ENCODE peak calls at places on chromosomes 16 and 17, in four cellular contexts. One of them, this sample, is unnamed.

GRCh38 chr17:36755586-36755985 is 154.2 kb downstream of the MRM1 start:
- DNase-seq in tibial artery: no peak
- DNase-seq in mesothelial cell of epicardium: no peak
- DNase-seq in CD8-positive, alpha-beta T cell: peak
- DNase-seq in this sample: peak

GRCh38 chr16:74868501-74868900 is 93.9 kb upstream of the FA2H start:
- DNase-seq in CD8-positive, alpha-beta T cell: no peak
- DNase-seq in tibial artery: no peak
- DNase-seq in mesothelial cell of epicardium: no peak
- DNase-seq in this sample: peak

GRCh38 chr16:86387461-86388440 is 122.6 kb upstream of the FOXF1 start:
- DNase-seq in mesothelial cell of epicardium: no peak
- DNase-seq in tibial artery: no peak
- DNase-seq in CD8-positive, alpha-beta T cell: no peak
- DNase-seq in this sample: no peak

GRCh38 chr17:78933959-78934568 is 8.9 kb upstream of the TIMP2 start:
- DNase-seq in CD8-positive, alpha-beta T cell: no peak
- DNase-seq in tibial artery: peak
- DNase-seq in mesothelial cell of epicardium: peak
- DNase-seq in this sample: no peak

GRCh38 chr16:19837331-19837943 is 47.2 kb downstream of the GPRC5B start:
- DNase-seq in CD8-positive, alpha-beta T cell: no peak
- DNase-seq in tibial artery: no peak
- DNase-seq in mesothelial cell of epicardium: no peak
- DNase-seq in this sample: no peak

GRCh38 chr17:4314179-4314578 is 50.4 kb upstream of the ANKFY1 start:
- DNase-seq in mesothelial cell of epicardium: no peak
- DNase-seq in CD8-positive, alpha-beta T cell: no peak
- DNase-seq in tibial artery: no peak
- DNase-seq in this sample: no peak

GRCh38 chr17:69434164-69434579 is 19.7 kb downstream of the MAP2K6 start:
- DNase-seq in CD8-positive, alpha-beta T cell: no peak
- DNase-seq in tibial artery: peak
- DNase-seq in mesothelial cell of epicardium: no peak
- DNase-seq in this sample: no peak

GRCh38 chr17:73999246-73999645 is 204.2 kb upstream of the RPL38 start:
- DNase-seq in mesothelial cell of epicardium: no peak
- DNase-seq in CD8-positive, alpha-beta T cell: no peak
- DNase-seq in tibial artery: no peak
- DNase-seq in this sample: no peak

GRCh38 chr16:68636064-68636551 is 9.0 kb upstream of the CDH3 start:
- DNase-seq in mesothelial cell of epicardium: no peak
- DNase-seq in tibial artery: no peak
- DNase-seq in CD8-positive, alpha-beta T cell: no peak
- DNase-seq in this sample: no peak

GRCh38 chr17:1399366-1399678 is 700 bp downstream of the YWHAE start:
- DNase-seq in mesothelial cell of epicardium: peak
- DNase-seq in CD8-positive, alpha-beta T cell: no peak
- DNase-seq in tibial artery: peak
- DNase-seq in this sample: no peak

GRCh38 chr16:75002474-75002873 is 3.6 kb downstream of the ZNRF1 start:
- DNase-seq in CD8-positive, alpha-beta T cell: no peak
- DNase-seq in mesothelial cell of epicardium: no peak
- DNase-seq in tibial artery: no peak
- DNase-seq in this sample: no peak

GRCh38 chr16:55872130-55872529 is 3.0 kb downstream of the CES5A start:
- DNase-seq in CD8-positive, alpha-beta T cell: no peak
- DNase-seq in tibial artery: no peak
- DNase-seq in mesothelial cell of epicardium: no peak
- DNase-seq in this sample: no peak

GRCh38 chr17:39404542-39405378 is 3.3 kb upstream of the FBXL20 start:
- DNase-seq in CD8-positive, alpha-beta T cell: no peak
- DNase-seq in mesothelial cell of epicardium: no peak
- DNase-seq in tibial artery: no peak
- DNase-seq in this sample: no peak

GRCh38 chr17:7241783-7242716 is at the start of gene GABARAP:
- DNase-seq in mesothelial cell of epicardium: peak
- DNase-seq in tibial artery: peak
- DNase-seq in CD8-positive, alpha-beta T cell: peak
- DNase-seq in this sample: peak

GRCh38 chr16:9134739-9135138 is 43.3 kb downstream of the HAPSTR1 start:
- DNase-seq in CD8-positive, alpha-beta T cell: peak
- DNase-seq in tibial artery: no peak
- DNase-seq in mesothelial cell of epicardium: no peak
- DNase-seq in this sample: peak

GRCh38 chr17:43766413-43767052 is 7.9 kb upstream of the SOST start:
- DNase-seq in mesothelial cell of epicardium: no peak
- DNase-seq in CD8-positive, alpha-beta T cell: peak
- DNase-seq in tibial artery: peak
- DNase-seq in this sample: peak

GRCh38 chr16:55760665-55761035 is 72.2 kb downstream of the CES1 start:
- DNase-seq in mesothelial cell of epicardium: no peak
- DNase-seq in CD8-positive, alpha-beta T cell: no peak
- DNase-seq in tibial artery: no peak
- DNase-seq in this sample: peak

GRCh38 chr16:87303962-87304521 is 13.2 kb downstream of the C16orf95 start:
- DNase-seq in CD8-positive, alpha-beta T cell: no peak
- DNase-seq in tibial artery: no peak
- DNase-seq in mesothelial cell of epicardium: no peak
- DNase-seq in this sample: no peak

GRCh38 chr16:58652741-58653140 is 23.1 kb upstream of the CNOT1 start:
- DNase-seq in mesothelial cell of epicardium: no peak
- DNase-seq in tibial artery: no peak
- DNase-seq in CD8-positive, alpha-beta T cell: no peak
- DNase-seq in this sample: no peak

DNA sequence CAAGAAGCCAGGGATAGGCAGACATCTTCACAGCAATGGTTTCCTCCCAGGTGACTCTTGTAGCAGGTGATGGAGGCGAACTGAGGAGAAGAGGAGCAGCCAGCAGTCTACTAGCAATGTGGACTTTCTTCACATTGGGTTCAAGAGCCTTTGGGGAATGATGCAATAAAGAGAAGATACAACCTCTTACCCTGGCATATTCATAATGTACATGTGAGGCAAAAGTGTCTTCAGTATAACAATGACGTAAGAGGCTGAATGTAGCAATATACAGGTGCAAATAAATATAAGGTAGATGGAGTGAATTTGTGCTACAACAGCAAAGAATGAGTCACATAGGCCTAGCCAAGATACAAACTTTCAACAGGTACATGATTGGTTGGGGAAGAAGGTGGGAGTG is 70.9 kb upstream of the SOX9 start:
- DNase-seq in CD8-positive, alpha-beta T cell: no peak
- DNase-seq in tibial artery: no peak
- DNase-seq in mesothelial cell of epicardium: no peak
- DNase-seq in this sample: no peak
- TF ChIP-seq CTCF in CD8-positive, alpha-beta T cell: no peak
- TF ChIP-seq CTCF in tibial artery: no peak
- TF ChIP-seq CTCF in mesothelial cell of epicardium: no peak
- TF ChIP-seq CTCF in this sample: no peak

GRCh38 chr17:65194670-65195334 is 57.6 kb downstream of the RGS9 start:
- DNase-seq in mesothelial cell of epicardium: no peak
- DNase-seq in CD8-positive, alpha-beta T cell: no peak
- DNase-seq in tibial artery: no peak
- DNase-seq in this sample: no peak
- TF ChIP-seq CTCF in mesothelial cell of epicardium: no peak
- TF ChIP-seq CTCF in CD8-positive, alpha-beta T cell: no peak
- TF ChIP-seq CTCF in tibial artery: no peak
- TF ChIP-seq CTCF in this sample: no peak

DNA sequence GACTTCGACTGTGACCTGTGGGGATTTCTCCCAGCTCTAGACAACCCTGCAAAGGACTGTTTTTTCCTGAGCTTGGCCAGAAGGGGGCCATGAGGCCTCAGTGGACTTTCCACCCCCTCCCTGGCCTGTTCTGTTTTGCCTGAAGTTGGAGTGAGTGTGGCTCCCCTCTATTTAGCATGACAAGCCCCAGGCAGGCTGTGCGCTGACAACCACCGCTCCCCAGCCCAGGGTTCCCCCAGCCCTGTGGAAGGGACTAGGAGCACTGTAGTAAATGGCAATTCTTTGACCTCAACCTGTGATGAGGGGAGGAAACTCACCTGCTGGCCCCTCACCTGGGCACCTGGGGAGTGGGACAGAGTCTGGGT is 19.3 kb downstream of the NGFR start:
- DNase-seq in mesothelial cell of epicardium: no peak
- DNase-seq in CD8-positive, alpha-beta T cell: no peak
- DNase-seq in tibial artery: no peak
- DNase-seq in this sample: no peak
- TF ChIP-seq CTCF in mesothelial cell of epicardium: peak
- TF ChIP-seq CTCF in CD8-positive, alpha-beta T cell: no peak
- TF ChIP-seq CTCF in tibial artery: no peak
- TF ChIP-seq CTCF in this sample: no peak

GRCh38 chr17:61405686-61406542 is 6.3 kb downstream of the TBX2 start:
- DNase-seq in mesothelial cell of epicardium: no peak
- DNase-seq in CD8-positive, alpha-beta T cell: no peak
- DNase-seq in tibial artery: peak
- DNase-seq in this sample: no peak

GRCh38 chr17:61406543-61406845 is 6.9 kb downstream of the TBX2 start:
- DNase-seq in tibial artery: no peak
- DNase-seq in mesothelial cell of epicardium: no peak
- DNase-seq in CD8-positive, alpha-beta T cell: no peak
- DNase-seq in this sample: no peak

GRCh38 chr17:61406871-61407210 is 7.2 kb downstream of the TBX2 start:
- DNase-seq in tibial artery: no peak
- DNase-seq in mesothelial cell of epicardium: no peak
- DNase-seq in CD8-positive, alpha-beta T cell: no peak
- DNase-seq in this sample: no peak

GRCh38 chr17:61408151-61409041 is 8.8 kb downstream of the TBX2 start:
- DNase-seq in tibial artery: peak
- DNase-seq in mesothelial cell of epicardium: no peak
- DNase-seq in CD8-positive, alpha-beta T cell: no peak
- DNase-seq in this sample: peak

GRCh38 chr17:61407211-61407911 is 7.7 kb downstream of the TBX2 start:
- DNase-seq in mesothelial cell of epicardium: no peak
- DNase-seq in tibial artery: peak
- DNase-seq in CD8-positive, alpha-beta T cell: no peak
- DNase-seq in this sample: peak
- TF ChIP-seq CTCF in mesothelial cell of epicardium: no peak
- TF ChIP-seq CTCF in tibial artery: no peak
- TF ChIP-seq CTCF in CD8-positive, alpha-beta T cell: no peak
- TF ChIP-seq CTCF in this sample: no peak

GRCh38 chr16:84924339-84925091 is 86.8 kb downstream of the ZDHHC7 start:
- DNase-seq in mesothelial cell of epicardium: no peak
- DNase-seq in CD8-positive, alpha-beta T cell: no peak
- DNase-seq in tibial artery: no peak
- DNase-seq in this sample: no peak

GRCh38 chr16:84925773-84926372 is 85.5 kb downstream of the ZDHHC7 start:
- DNase-seq in tibial artery: peak
- DNase-seq in mesothelial cell of epicardium: no peak
- DNase-seq in CD8-positive, alpha-beta T cell: no peak
- DNase-seq in this sample: no peak

GRCh38 chr16:84926462-84926861 is 84.9 kb downstream of the ZDHHC7 start:
- DNase-seq in mesothelial cell of epicardium: no peak
- DNase-seq in CD8-positive, alpha-beta T cell: no peak
- DNase-seq in tibial artery: no peak
- DNase-seq in this sample: no peak

GRCh38 chr16:84927621-84928591 is 83.4 kb downstream of the ZDHHC7 start:
- DNase-seq in CD8-positive, alpha-beta T cell: no peak
- DNase-seq in mesothelial cell of epicardium: no peak
- DNase-seq in tibial artery: peak
- DNase-seq in this sample: no peak

DNA sequence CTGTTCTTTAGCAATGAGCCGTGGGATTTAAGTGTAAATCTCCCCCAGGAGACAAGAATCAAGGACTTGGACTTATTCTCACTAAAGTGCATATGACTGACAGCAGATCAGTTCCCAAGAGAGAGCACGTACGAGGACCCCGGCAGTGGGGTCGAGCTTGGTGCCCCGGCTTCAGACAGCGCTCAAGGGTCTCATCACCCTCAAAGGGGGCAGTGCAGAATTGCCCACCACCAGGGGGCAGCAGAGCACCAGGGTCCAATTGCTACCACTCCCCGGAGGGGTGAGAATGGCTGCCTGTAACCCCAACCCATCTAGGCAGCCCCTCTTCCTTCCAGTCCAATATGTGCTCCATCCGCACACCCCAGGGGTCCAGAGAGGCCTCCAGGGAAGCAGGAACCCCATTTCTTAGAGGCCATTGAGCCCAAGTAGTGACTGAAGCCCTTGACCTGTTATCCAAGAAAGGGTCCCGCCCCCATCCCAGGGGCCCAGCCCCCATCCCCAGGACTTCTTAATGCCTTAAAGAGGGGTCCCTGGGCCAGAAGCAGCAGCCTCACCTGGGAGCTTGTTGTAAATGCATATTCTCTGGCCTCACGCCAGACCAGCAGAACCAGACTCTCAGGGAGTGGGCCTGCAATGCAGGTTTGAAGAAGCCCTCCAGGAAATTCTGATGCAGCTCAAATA is 86.1 kb downstream of the ZDHHC7 start:
- DNase-seq in CD8-positive, alpha-beta T cell: peak
- DNase-seq in tibial artery: no peak
- DNase-seq in mesothelial cell of epicardium: no peak
- DNase-seq in this sample: peak
- TF ChIP-seq CTCF in CD8-positive, alpha-beta T cell: peak
- TF ChIP-seq CTCF in tibial artery: peak
- TF ChIP-seq CTCF in mesothelial cell of epicardium: peak
- TF ChIP-seq CTCF in this sample: peak

GRCh38 chr16:65702707-65703402 is 581.0 kb upstream of the CDH11 start:
- DNase-seq in tibial artery: no peak
- DNase-seq in mesothelial cell of epicardium: no peak
- DNase-seq in CD8-positive, alpha-beta T cell: no peak
- DNase-seq in this sample: no peak

GRCh38 chr16:65700599-65700998 is 578.7 kb upstream of the CDH11 start:
- DNase-seq in CD8-positive, alpha-beta T cell: no peak
- DNase-seq in tibial artery: no peak
- DNase-seq in mesothelial cell of epicardium: no peak
- DNase-seq in this sample: no peak

GRCh38 chr16:65698943-65699342 is 577.1 kb upstream of the CDH11 start:
- DNase-seq in tibial artery: no peak
- DNase-seq in CD8-positive, alpha-beta T cell: no peak
- DNase-seq in mesothelial cell of epicardium: no peak
- DNase-seq in this sample: no peak

GRCh38 chr16:65710107-65710506 is 588.2 kb upstream of the CDH11 start:
- DNase-seq in CD8-positive, alpha-beta T cell: no peak
- DNase-seq in mesothelial cell of epicardium: no peak
- DNase-seq in tibial artery: no peak
- DNase-seq in this sample: no peak

GRCh38 chr16:65704866-65705265 is 583.0 kb upstream of the CDH11 start:
- DNase-seq in CD8-positive, alpha-beta T cell: no peak
- DNase-seq in mesothelial cell of epicardium: no peak
- DNase-seq in tibial artery: no peak
- DNase-seq in this sample: peak
- TF ChIP-seq CTCF in CD8-positive, alpha-beta T cell: no peak
- TF ChIP-seq CTCF in mesothelial cell of epicardium: no peak
- TF ChIP-seq CTCF in tibial artery: no peak
- TF ChIP-seq CTCF in this sample: peak

GRCh38 chr17:31541559-31541958 is 150.1 kb downstream of the RAB11FIP4 start:
- DNase-seq in tibial artery: no peak
- DNase-seq in CD8-positive, alpha-beta T cell: no peak
- DNase-seq in mesothelial cell of epicardium: no peak
- DNase-seq in this sample: no peak
- TF ChIP-seq CTCF in tibial artery: no peak
- TF ChIP-seq CTCF in CD8-positive, alpha-beta T cell: no peak
- TF ChIP-seq CTCF in mesothelial cell of epicardium: no peak
- TF ChIP-seq CTCF in this sample: no peak

This sample was measured in endothelial cell.